ENCODE peak calls at places on chromosomes 5 and 9, in four cellular contexts. One of them, this sample, is unnamed.

GRCh38 chr5:98635631-98636030 is 137.8 kb upstream of the RGMB start:
- DNase-seq in GM12878: no peak
- DNase-seq in K562: no peak
- DNase-seq in HL-60: no peak
- DNase-seq in this sample: no peak

GRCh38 chr5:86999951-87000350 is 267.7 kb upstream of the RASA1 start:
- DNase-seq in GM12878: no peak
- DNase-seq in K562: no peak
- DNase-seq in HL-60: no peak
- DNase-seq in this sample: no peak

GRCh38 chr9:132114102-132114707 is 34.5 kb upstream of the MED27 start:
- DNase-seq in GM12878: no peak
- DNase-seq in K562: peak
- DNase-seq in HL-60: peak
- DNase-seq in this sample: no peak

GRCh38 chr9:16613605-16614004 is 256.9 kb downstream of the BNC2 start:
- DNase-seq in GM12878: no peak
- DNase-seq in K562: no peak
- DNase-seq in HL-60: no peak
- DNase-seq in this sample: no peak

GRCh38 chr5:109885205-109885604 is 195.5 kb downstream of the MAN2A1 start:
- DNase-seq in GM12878: no peak
- DNase-seq in K562: no peak
- DNase-seq in HL-60: no peak
- DNase-seq in this sample: no peak

GRCh38 chr5:152349683-152350526 is 55.2 kb downstream of the NMUR2 start:
- DNase-seq in GM12878: no peak
- DNase-seq in K562: peak
- DNase-seq in HL-60: no peak
- DNase-seq in this sample: peak

GRCh38 chr9:34559616-34560546 is 29.6 kb downstream of the CNTFR start:
- DNase-seq in GM12878: no peak
- DNase-seq in K562: no peak
- DNase-seq in HL-60: no peak
- DNase-seq in this sample: no peak

GRCh38 chr9:98038958-98039357 is 17.6 kb upstream of the NANS start:
- DNase-seq in GM12878: no peak
- DNase-seq in K562: no peak
- DNase-seq in HL-60: no peak
- DNase-seq in this sample: no peak

GRCh38 chr9:77731930-77732329 is 83.8 kb upstream of the GNA14 start:
- DNase-seq in GM12878: peak
- DNase-seq in K562: no peak
- DNase-seq in HL-60: no peak
- DNase-seq in this sample: no peak

GRCh38 chr9:89351584-89351983 is 33.3 kb downstream of the SECISBP2 start:
- DNase-seq in GM12878: no peak
- DNase-seq in K562: no peak
- DNase-seq in HL-60: no peak
- DNase-seq in this sample: no peak

GRCh38 chr9:130879863-130880411 is 16.7 kb downstream of the QRFP start:
- DNase-seq in GM12878: no peak
- DNase-seq in K562: peak
- DNase-seq in HL-60: no peak
- DNase-seq in this sample: no peak

GRCh38 chr5:95628154-95628810 is 8.4 kb downstream of the GPR150 start:
- DNase-seq in GM12878: no peak
- DNase-seq in K562: no peak
- DNase-seq in HL-60: no peak
- DNase-seq in this sample: no peak

GRCh38 chr9:132020845-132021510 is 58.7 kb downstream of the MED27 start:
- DNase-seq in GM12878: no peak
- DNase-seq in K562: no peak
- DNase-seq in HL-60: no peak
- DNase-seq in this sample: no peak

GRCh38 chr9:136282272-136282861 is 21.5 kb downstream of the CCDC187 start:
- DNase-seq in GM12878: no peak
- DNase-seq in K562: peak
- DNase-seq in HL-60: no peak
- DNase-seq in this sample: no peak

GRCh38 chr5:161085081-161085480 is 233.1 kb upstream of the ATP10B start:
- DNase-seq in GM12878: no peak
- DNase-seq in K562: no peak
- DNase-seq in HL-60: no peak
- DNase-seq in this sample: no peak

GRCh38 chr5:77990020-77990419 is 213.9 kb upstream of the TBCA start:
- DNase-seq in GM12878: no peak
- DNase-seq in K562: no peak
- DNase-seq in HL-60: no peak
- DNase-seq in this sample: no peak

GRCh38 chr5:103224118-103224893 is 34.3 kb upstream of the MACIR start:
- DNase-seq in GM12878: peak
- DNase-seq in K562: peak
- DNase-seq in HL-60: peak
- DNase-seq in this sample: no peak

GRCh38 chr5:124040799-124041198 is 528.8 kb downstream of the CSNK1G3 start:
- DNase-seq in GM12878: no peak
- DNase-seq in K562: no peak
- DNase-seq in HL-60: no peak
- DNase-seq in this sample: no peak

GRCh38 chr5:10479226-10479721 is 37.6 kb downstream of the ROPN1L start:
- DNase-seq in GM12878: no peak
- DNase-seq in K562: no peak
- DNase-seq in HL-60: no peak
- DNase-seq in this sample: no peak

GRCh38 chr5:159240301-159240870 is 22.7 kb upstream of the UBLCP1 start:
- DNase-seq in GM12878: no peak
- DNase-seq in K562: no peak
- DNase-seq in HL-60: no peak
- DNase-seq in this sample: no peak

GRCh38 chr5:65479527-65479926 is 2.2 kb downstream of the ADAMTS6 start:
- DNase-seq in GM12878: no peak
- DNase-seq in K562: no peak
- DNase-seq in HL-60: no peak
- DNase-seq in this sample: no peak

GRCh38 chr5:37112383-37112991 is 136.7 kb downstream of the CPLANE1 start:
- DNase-seq in GM12878: peak
- DNase-seq in K562: no peak
- DNase-seq in HL-60: no peak
- DNase-seq in this sample: no peak

GRCh38 chr9:117783828-117784227 is 79.6 kb downstream of the TLR4 start:
- DNase-seq in GM12878: peak
- DNase-seq in K562: no peak
- DNase-seq in HL-60: peak
- DNase-seq in this sample: peak

GRCh38 chr9:23683021-23683431 is 143.0 kb downstream of the ELAVL2 start:
- DNase-seq in GM12878: no peak
- DNase-seq in K562: no peak
- DNase-seq in HL-60: no peak
- DNase-seq in this sample: no peak

GRCh38 chr5:17192191-17192590 is 25.2 kb upstream of the BASP1 start:
- DNase-seq in GM12878: no peak
- DNase-seq in K562: no peak
- DNase-seq in HL-60: no peak
- DNase-seq in this sample: no peak

GRCh38 chr5:79236364-79236969 is 536 bp downstream of the JMY start:
- DNase-seq in GM12878: no peak
- DNase-seq in K562: peak
- DNase-seq in HL-60: no peak
- DNase-seq in this sample: peak

GRCh38 chr9:14014209-14014608 is 299.7 kb downstream of the NFIB start:
- DNase-seq in GM12878: no peak
- DNase-seq in K562: no peak
- DNase-seq in HL-60: no peak
- DNase-seq in this sample: no peak

GRCh38 chr5:173293817-173294672 is 34.2 kb downstream of the STC2 start:
- DNase-seq in GM12878: peak
- DNase-seq in K562: peak
- DNase-seq in HL-60: peak
- DNase-seq in this sample: peak

GRCh38 chr5:57711471-57711870 is 228.9 kb upstream of the ACTBL2 start:
- DNase-seq in GM12878: no peak
- DNase-seq in K562: no peak
- DNase-seq in HL-60: no peak
- DNase-seq in this sample: no peak

GRCh38 chr9:83473488-83473971 is 64.7 kb downstream of the FRMD3 start:
- DNase-seq in GM12878: peak
- DNase-seq in K562: no peak
- DNase-seq in HL-60: no peak
- DNase-seq in this sample: no peak

GRCh38 chr5:165894916-165895315 is 2389.5 kb downstream of the MAT2B start:
- DNase-seq in GM12878: no peak
- DNase-seq in K562: no peak
- DNase-seq in HL-60: no peak
- DNase-seq in this sample: no peak

DNA sequence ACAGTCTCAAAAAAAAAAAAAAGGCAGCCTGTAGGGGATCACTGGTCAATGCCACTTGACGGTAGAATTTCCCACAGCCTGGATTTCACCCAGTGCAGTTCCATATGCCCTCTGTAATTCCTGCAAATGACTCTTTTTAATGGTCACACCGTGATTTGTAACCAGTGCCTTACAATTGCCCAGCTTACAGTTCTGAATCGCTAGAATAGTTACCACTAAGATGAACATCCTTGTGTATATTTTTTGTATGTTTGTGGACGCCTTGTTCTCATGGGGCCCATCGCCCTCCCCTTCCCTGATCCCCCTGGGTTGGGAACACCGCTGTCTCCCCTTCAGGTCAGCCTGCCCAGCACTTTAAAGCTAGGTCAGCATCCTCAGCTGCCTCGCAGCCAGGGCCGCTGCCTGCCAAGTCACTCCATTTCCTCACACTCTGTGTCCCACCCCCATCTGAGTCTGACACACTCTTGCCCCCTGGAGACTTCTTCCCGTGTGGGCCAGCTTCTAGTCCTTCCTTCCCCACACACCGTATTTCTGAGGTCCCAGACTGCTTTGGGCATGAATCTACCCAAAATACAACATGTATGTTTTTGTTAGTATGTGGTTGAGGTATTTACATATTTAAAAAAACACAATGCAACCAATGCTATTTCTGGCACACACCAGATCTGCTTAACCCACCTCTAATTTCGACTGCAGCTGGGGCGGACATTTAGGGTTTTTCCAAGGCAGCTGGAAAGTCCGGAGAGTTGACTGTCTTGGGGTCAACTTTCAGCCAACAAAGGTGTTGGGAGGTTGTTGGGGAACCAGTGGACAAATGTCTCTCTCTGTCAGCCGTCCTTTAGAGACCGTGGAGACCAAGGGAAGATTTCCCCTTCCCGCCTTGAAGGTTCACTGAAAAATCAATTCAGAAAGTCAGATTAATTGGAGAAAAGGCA is 120.5 kb upstream of the NEK6 start:
- DNase-seq in GM12878: peak
- DNase-seq in K562: no peak
- DNase-seq in HL-60: no peak
- DNase-seq in this sample: peak
- TF ChIP-seq SPI1 in GM12878: peak
- TF ChIP-seq SPI1 in K562: no peak
- TF ChIP-seq SPI1 in HL-60: no peak
- TF ChIP-seq SPI1 in this sample: no peak

DNA sequence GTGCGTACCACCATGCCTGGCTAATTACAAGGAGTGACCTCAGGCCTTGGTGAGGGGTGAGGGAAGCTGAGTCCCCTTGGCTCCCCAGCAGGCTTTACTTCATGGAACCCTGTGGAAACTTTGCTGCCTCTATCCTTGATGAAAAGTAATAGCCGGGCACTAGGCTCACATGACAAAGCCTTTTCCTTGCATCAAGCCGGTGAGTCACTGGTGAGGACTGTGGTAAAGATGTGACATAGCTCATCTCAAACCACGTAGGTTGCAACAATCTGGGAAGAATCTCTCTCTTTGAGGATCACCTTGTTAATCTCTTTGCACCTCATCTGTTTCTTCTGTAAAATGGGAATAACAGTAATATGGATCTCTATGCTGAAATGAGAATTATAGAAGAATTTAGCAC is 116.3 kb upstream of the SLC25A48 start:
- DNase-seq in GM12878: no peak
- DNase-seq in K562: no peak
- DNase-seq in HL-60: no peak
- DNase-seq in this sample: no peak
- TF ChIP-seq SPI1 in GM12878: no peak
- TF ChIP-seq SPI1 in K562: no peak
- TF ChIP-seq SPI1 in HL-60: no peak
- TF ChIP-seq SPI1 in this sample: no peak

GRCh38 chr9:1890806-1891205 is 124.3 kb upstream of the SMARCA2 start:
- DNase-seq in GM12878: no peak
- DNase-seq in K562: no peak
- DNase-seq in HL-60: no peak
- DNase-seq in this sample: no peak
- TF ChIP-seq SPI1 in GM12878: no peak
- TF ChIP-seq SPI1 in K562: no peak
- TF ChIP-seq SPI1 in HL-60: no peak
- TF ChIP-seq SPI1 in this sample: no peak

DNA sequence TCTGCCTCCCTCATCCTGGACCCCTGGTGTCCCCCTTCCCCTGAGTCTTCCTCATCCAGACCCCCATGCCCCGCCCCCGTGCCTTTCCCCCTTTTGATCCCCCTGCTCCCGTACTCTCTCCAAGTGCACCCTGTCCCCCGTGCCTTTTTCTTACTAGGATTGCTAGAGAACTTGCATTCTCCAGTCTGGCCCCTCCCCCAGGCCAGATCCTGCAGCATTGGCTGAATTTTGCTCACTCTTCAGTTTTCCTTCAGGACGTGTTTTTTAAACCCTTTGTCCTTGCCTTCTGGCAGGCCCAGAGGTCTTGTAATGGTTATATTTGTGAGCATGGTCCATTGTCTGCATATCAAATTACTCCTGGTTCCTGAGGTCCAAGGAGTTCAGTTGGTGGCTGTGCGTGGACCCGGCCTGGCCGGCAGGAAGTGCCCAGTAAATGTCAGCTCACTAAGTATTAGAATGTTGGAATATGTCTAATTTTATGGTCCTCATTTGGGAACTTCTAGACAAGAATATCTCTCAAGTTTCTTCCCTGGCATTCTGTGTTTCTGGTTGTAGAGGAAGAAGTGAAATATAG is 617 bp downstream of the TBC1D13 start:
- DNase-seq in GM12878: no peak
- DNase-seq in K562: no peak
- DNase-seq in HL-60: no peak
- DNase-seq in this sample: no peak
- TF ChIP-seq SPI1 in GM12878: no peak
- TF ChIP-seq SPI1 in K562: no peak
- TF ChIP-seq SPI1 in HL-60: no peak
- TF ChIP-seq SPI1 in this sample: no peak

GRCh38 chr5:170511550-170511949 is 7.7 kb downstream of the KCNIP1 start:
- DNase-seq in GM12878: no peak
- DNase-seq in K562: no peak
- DNase-seq in HL-60: no peak
- DNase-seq in this sample: no peak
- TF ChIP-seq SPI1 in GM12878: peak
- TF ChIP-seq SPI1 in K562: peak
- TF ChIP-seq SPI1 in HL-60: peak
- TF ChIP-seq SPI1 in this sample: no peak

This sample was measured in GM12891.